ENCODE peak calls at places on chromosomes 1 and 21, in four cellular contexts. One of them, this sample, is unnamed.

GRCh38 chr1:115074839-115075534 is 14.3 kb downstream of the TSPAN2 start:
- DNase-seq in DMS153: no peak
- DNase-seq in kidney: no peak
- DNase-seq in stimulated activated CD4-positive, alpha-beta T cell treated with anti-CD3 and anti-CD28 coated beads, TNF-alpha, amount 100 ng/mL, for 4 hours: no peak
- DNase-seq in this sample: no peak

GRCh38 chr1:61742620-61743431 is 546 bp downstream of the PATJ start:
- DNase-seq in stimulated activated CD4-positive, alpha-beta T cell treated with anti-CD3 and anti-CD28 coated beads, TNF-alpha, amount 100 ng/mL, for 4 hours: no peak
- DNase-seq in DMS153: no peak
- DNase-seq in kidney: peak
- DNase-seq in this sample: peak

GRCh38 chr1:220759147-220759546 is 11.0 kb downstream of the MTARC2 start:
- DNase-seq in stimulated activated CD4-positive, alpha-beta T cell treated with anti-CD3 and anti-CD28 coated beads, TNF-alpha, amount 100 ng/mL, for 4 hours: no peak
- DNase-seq in kidney: no peak
- DNase-seq in DMS153: no peak
- DNase-seq in this sample: no peak

GRCh38 chr1:244093265-244093638 is 42.2 kb downstream of the ZBTB18 start:
- DNase-seq in DMS153: no peak
- DNase-seq in stimulated activated CD4-positive, alpha-beta T cell treated with anti-CD3 and anti-CD28 coated beads, TNF-alpha, amount 100 ng/mL, for 4 hours: no peak
- DNase-seq in kidney: no peak
- DNase-seq in this sample: no peak

GRCh38 chr1:107604823-107605222 is 360.2 kb downstream of the VAV3 start:
- DNase-seq in kidney: no peak
- DNase-seq in DMS153: no peak
- DNase-seq in stimulated activated CD4-positive, alpha-beta T cell treated with anti-CD3 and anti-CD28 coated beads, TNF-alpha, amount 100 ng/mL, for 4 hours: no peak
- DNase-seq in this sample: no peak

GRCh38 chr1:119318466-119319309 is 49.9 kb upstream of the HAO2 start:
- DNase-seq in kidney: no peak
- DNase-seq in DMS153: no peak
- DNase-seq in stimulated activated CD4-positive, alpha-beta T cell treated with anti-CD3 and anti-CD28 coated beads, TNF-alpha, amount 100 ng/mL, for 4 hours: no peak
- DNase-seq in this sample: no peak

GRCh38 chr1:65198095-65198494 is 50.1 kb downstream of the AK4 start:
- DNase-seq in kidney: no peak
- DNase-seq in DMS153: no peak
- DNase-seq in stimulated activated CD4-positive, alpha-beta T cell treated with anti-CD3 and anti-CD28 coated beads, TNF-alpha, amount 100 ng/mL, for 4 hours: no peak
- DNase-seq in this sample: no peak

GRCh38 chr1:147494998-147495580 is 46.2 kb upstream of the BCL9 start:
- DNase-seq in kidney: peak
- DNase-seq in DMS153: peak
- DNase-seq in stimulated activated CD4-positive, alpha-beta T cell treated with anti-CD3 and anti-CD28 coated beads, TNF-alpha, amount 100 ng/mL, for 4 hours: peak
- DNase-seq in this sample: peak

GRCh38 chr1:221740941-221741363 is 937 bp downstream of the DUSP10 start:
- DNase-seq in stimulated activated CD4-positive, alpha-beta T cell treated with anti-CD3 and anti-CD28 coated beads, TNF-alpha, amount 100 ng/mL, for 4 hours: no peak
- DNase-seq in DMS153: no peak
- DNase-seq in kidney: no peak
- DNase-seq in this sample: no peak

GRCh38 chr1:202961220-202961880 is 3.2 kb upstream of the ADIPOR1 start:
- DNase-seq in stimulated activated CD4-positive, alpha-beta T cell treated with anti-CD3 and anti-CD28 coated beads, TNF-alpha, amount 100 ng/mL, for 4 hours: no peak
- DNase-seq in DMS153: no peak
- DNase-seq in kidney: no peak
- DNase-seq in this sample: peak

GRCh38 chr1:175234639-175235038 is 42.1 kb upstream of the KIAA0040 start:
- DNase-seq in DMS153: no peak
- DNase-seq in kidney: no peak
- DNase-seq in stimulated activated CD4-positive, alpha-beta T cell treated with anti-CD3 and anti-CD28 coated beads, TNF-alpha, amount 100 ng/mL, for 4 hours: no peak
- DNase-seq in this sample: no peak

GRCh38 chr1:6260961-6261614 is at the start of gene GPR153:
- DNase-seq in stimulated activated CD4-positive, alpha-beta T cell treated with anti-CD3 and anti-CD28 coated beads, TNF-alpha, amount 100 ng/mL, for 4 hours: peak
- DNase-seq in DMS153: no peak
- DNase-seq in kidney: no peak
- DNase-seq in this sample: no peak

GRCh38 chr1:225812488-225813249 is 2.7 kb downstream of the EPHX1 start:
- DNase-seq in kidney: no peak
- DNase-seq in stimulated activated CD4-positive, alpha-beta T cell treated with anti-CD3 and anti-CD28 coated beads, TNF-alpha, amount 100 ng/mL, for 4 hours: no peak
- DNase-seq in DMS153: no peak
- DNase-seq in this sample: no peak

GRCh38 chr1:41481109-41481775 is 3.2 kb downstream of the EDN2 start:
- DNase-seq in kidney: peak
- DNase-seq in DMS153: peak
- DNase-seq in stimulated activated CD4-positive, alpha-beta T cell treated with anti-CD3 and anti-CD28 coated beads, TNF-alpha, amount 100 ng/mL, for 4 hours: no peak
- DNase-seq in this sample: peak

GRCh38 chr1:91883470-91883869 is 2.5 kb downstream of the TGFBR3 start:
- DNase-seq in DMS153: no peak
- DNase-seq in stimulated activated CD4-positive, alpha-beta T cell treated with anti-CD3 and anti-CD28 coated beads, TNF-alpha, amount 100 ng/mL, for 4 hours: no peak
- DNase-seq in kidney: no peak
- DNase-seq in this sample: no peak

GRCh38 chr1:224805889-224806288 is 123.6 kb upstream of the DNAH14 start:
- DNase-seq in kidney: no peak
- DNase-seq in stimulated activated CD4-positive, alpha-beta T cell treated with anti-CD3 and anti-CD28 coated beads, TNF-alpha, amount 100 ng/mL, for 4 hours: no peak
- DNase-seq in DMS153: no peak
- DNase-seq in this sample: no peak

GRCh38 chr1:13948851-13949490 is 249.0 kb downstream of the PRDM2 start:
- DNase-seq in stimulated activated CD4-positive, alpha-beta T cell treated with anti-CD3 and anti-CD28 coated beads, TNF-alpha, amount 100 ng/mL, for 4 hours: no peak
- DNase-seq in DMS153: no peak
- DNase-seq in kidney: no peak
- DNase-seq in this sample: no peak

GRCh38 chr1:57470028-57470427 is 46.2 kb upstream of the DAB1 start:
- DNase-seq in kidney: no peak
- DNase-seq in DMS153: no peak
- DNase-seq in stimulated activated CD4-positive, alpha-beta T cell treated with anti-CD3 and anti-CD28 coated beads, TNF-alpha, amount 100 ng/mL, for 4 hours: no peak
- DNase-seq in this sample: no peak

GRCh38 chr21:35084869-35085268 is 35.8 kb upstream of the RUNX1 start:
- DNase-seq in stimulated activated CD4-positive, alpha-beta T cell treated with anti-CD3 and anti-CD28 coated beads, TNF-alpha, amount 100 ng/mL, for 4 hours: no peak
- DNase-seq in kidney: no peak
- DNase-seq in DMS153: no peak
- DNase-seq in this sample: no peak

GRCh38 chr21:41488080-41488479 is 19.9 kb downstream of the TMPRSS2 start:
- DNase-seq in DMS153: no peak
- DNase-seq in kidney: no peak
- DNase-seq in stimulated activated CD4-positive, alpha-beta T cell treated with anti-CD3 and anti-CD28 coated beads, TNF-alpha, amount 100 ng/mL, for 4 hours: no peak
- DNase-seq in this sample: no peak

GRCh38 chr1:45522324-45523104 is 830 bp upstream of the PRDX1 start:
- DNase-seq in DMS153: no peak
- DNase-seq in kidney: peak
- DNase-seq in stimulated activated CD4-positive, alpha-beta T cell treated with anti-CD3 and anti-CD28 coated beads, TNF-alpha, amount 100 ng/mL, for 4 hours: no peak
- DNase-seq in this sample: no peak

GRCh38 chr1:26700711-26701110 is 4.9 kb downstream of the ARID1A start:
- DNase-seq in stimulated activated CD4-positive, alpha-beta T cell treated with anti-CD3 and anti-CD28 coated beads, TNF-alpha, amount 100 ng/mL, for 4 hours: no peak
- DNase-seq in DMS153: no peak
- DNase-seq in kidney: no peak
- DNase-seq in this sample: peak

GRCh38 chr21:18646114-18646513 is 242.5 kb upstream of the TMPRSS15 start:
- DNase-seq in kidney: no peak
- DNase-seq in stimulated activated CD4-positive, alpha-beta T cell treated with anti-CD3 and anti-CD28 coated beads, TNF-alpha, amount 100 ng/mL, for 4 hours: no peak
- DNase-seq in DMS153: no peak
- DNase-seq in this sample: no peak

This sample was measured in NCI-H2107.